ENCODE peak calls at places on chromosomes 3 and 15, in four cellular contexts. One of them, this sample, is unnamed.

GRCh38 chr3:43769471-43770425 is 79.0 kb downstream of the ABHD5 start:
- DNase-seq in K562: peak
- DNase-seq in GM12878: peak
- DNase-seq in H1: peak
- DNase-seq in this sample: peak

GRCh38 chr3:46208167-46208704 is at the start of gene CCR1:
- DNase-seq in K562: peak
- DNase-seq in GM12878: peak
- DNase-seq in H1: peak
- DNase-seq in this sample: peak

GRCh38 chr3:158659454-158660237 is 12.8 kb downstream of the LXN start:
- DNase-seq in K562: peak
- DNase-seq in GM12878: no peak
- DNase-seq in H1: peak
- DNase-seq in this sample: peak

GRCh38 chr3:13644341-13645082 is 95.6 kb downstream of the FBLN2 start:
- DNase-seq in K562: no peak
- DNase-seq in GM12878: no peak
- DNase-seq in H1: no peak
- DNase-seq in this sample: no peak

GRCh38 chr15:79028411-79028964 is 62.1 kb downstream of the RASGRF1 start:
- DNase-seq in K562: peak
- DNase-seq in GM12878: no peak
- DNase-seq in H1: peak
- DNase-seq in this sample: peak

GRCh38 chr15:58065445-58066041 is at the start of gene ALDH1A2:
- DNase-seq in K562: peak
- DNase-seq in GM12878: no peak
- DNase-seq in H1: peak
- DNase-seq in this sample: no peak

GRCh38 chr3:174397848-174398247 is 461.3 kb upstream of the NAALADL2 start:
- DNase-seq in K562: no peak
- DNase-seq in GM12878: no peak
- DNase-seq in H1: no peak
- DNase-seq in this sample: peak

GRCh38 chr15:101313041-101313761 is 18.2 kb upstream of the SNRPA1 start:
- DNase-seq in K562: no peak
- DNase-seq in GM12878: no peak
- DNase-seq in H1: no peak
- DNase-seq in this sample: no peak

GRCh38 chr3:130576571-130577266 is 59.7 kb downstream of the COL6A6 start:
- DNase-seq in K562: no peak
- DNase-seq in GM12878: no peak
- DNase-seq in H1: no peak
- DNase-seq in this sample: no peak

GRCh38 chr3:69251078-69251805 is 128.8 kb upstream of the LMOD3 start:
- DNase-seq in K562: no peak
- DNase-seq in GM12878: no peak
- DNase-seq in H1: no peak
- DNase-seq in this sample: no peak

GRCh38 chr3:71060536-71060935 is 523.0 kb downstream of the FOXP1 start:
- DNase-seq in K562: no peak
- DNase-seq in GM12878: no peak
- DNase-seq in H1: no peak
- DNase-seq in this sample: peak

GRCh38 chr3:71056327-71056726 is 527.2 kb downstream of the FOXP1 start:
- DNase-seq in K562: no peak
- DNase-seq in GM12878: no peak
- DNase-seq in H1: no peak
- DNase-seq in this sample: no peak

GRCh38 chr3:71055602-71056001 is 527.9 kb downstream of the FOXP1 start:
- DNase-seq in K562: no peak
- DNase-seq in GM12878: no peak
- DNase-seq in H1: no peak
- DNase-seq in this sample: no peak

GRCh38 chr3:71054312-71054711 is 529.2 kb downstream of the FOXP1 start:
- DNase-seq in K562: no peak
- DNase-seq in GM12878: no peak
- DNase-seq in H1: no peak
- DNase-seq in this sample: no peak

DNA sequence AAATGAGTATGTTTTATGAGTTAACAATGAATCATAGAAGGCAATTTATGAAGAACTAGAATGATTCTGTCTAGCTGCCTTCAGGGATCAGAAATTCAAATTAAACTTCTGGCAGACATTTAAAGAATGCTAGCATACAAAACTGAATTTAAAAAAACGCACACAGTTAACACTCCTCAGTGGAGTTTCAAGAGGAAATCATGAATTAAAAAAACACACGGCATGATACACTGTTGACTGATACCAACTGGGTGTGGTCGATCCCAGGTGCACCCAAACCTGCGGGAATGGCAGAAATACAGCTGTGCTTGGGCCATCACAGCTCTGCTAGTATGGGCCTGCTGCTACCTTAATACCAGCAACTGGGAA is 526.0 kb downstream of the FOXP1 start:
- DNase-seq in K562: no peak
- DNase-seq in GM12878: no peak
- DNase-seq in H1: no peak
- DNase-seq in this sample: no peak
- TF ChIP-seq CBX5 in K562: no peak
- TF ChIP-seq CBX5 in GM12878: no peak
- TF ChIP-seq CBX5 in H1: no peak
- TF ChIP-seq CBX5 in this sample: no peak

DNA sequence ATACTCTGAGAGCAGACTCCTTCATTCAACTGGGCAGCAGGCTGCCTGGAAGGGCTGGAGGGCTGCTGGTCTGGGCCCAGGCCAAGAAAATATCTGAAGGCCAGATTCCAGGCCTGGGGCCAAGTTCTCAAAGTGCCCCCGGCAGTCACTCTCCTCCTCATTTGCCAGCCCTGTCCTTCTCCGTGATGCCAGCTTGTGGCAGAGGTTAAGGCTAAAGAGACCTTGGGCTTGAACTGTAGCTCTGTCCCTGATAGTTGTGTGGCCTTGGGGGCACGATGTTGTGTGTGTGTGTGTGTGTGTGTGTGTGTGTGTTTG is 39.0 kb downstream of the FAM3D start:
- DNase-seq in K562: no peak
- DNase-seq in GM12878: no peak
- DNase-seq in H1: no peak
- DNase-seq in this sample: no peak
- TF ChIP-seq CBX5 in K562: no peak
- TF ChIP-seq CBX5 in GM12878: no peak
- TF ChIP-seq CBX5 in H1: no peak
- TF ChIP-seq CBX5 in this sample: no peak

GRCh38 chr15:51263726-51264125 is 74.7 kb downstream of the CYP19A1 start:
- DNase-seq in K562: no peak
- DNase-seq in GM12878: no peak
- DNase-seq in H1: no peak
- DNase-seq in this sample: no peak

GRCh38 chr15:51255533-51255932 is 82.9 kb downstream of the CYP19A1 start:
- DNase-seq in K562: no peak
- DNase-seq in GM12878: no peak
- DNase-seq in H1: no peak
- DNase-seq in this sample: no peak

GRCh38 chr15:51262468-51262867 is 75.9 kb downstream of the CYP19A1 start:
- DNase-seq in K562: no peak
- DNase-seq in GM12878: no peak
- DNase-seq in H1: no peak
- DNase-seq in this sample: no peak

GRCh38 chr15:51265037-51265555 is 73.3 kb downstream of the CYP19A1 start:
- DNase-seq in K562: no peak
- DNase-seq in GM12878: no peak
- DNase-seq in H1: no peak
- DNase-seq in this sample: no peak

DNA sequence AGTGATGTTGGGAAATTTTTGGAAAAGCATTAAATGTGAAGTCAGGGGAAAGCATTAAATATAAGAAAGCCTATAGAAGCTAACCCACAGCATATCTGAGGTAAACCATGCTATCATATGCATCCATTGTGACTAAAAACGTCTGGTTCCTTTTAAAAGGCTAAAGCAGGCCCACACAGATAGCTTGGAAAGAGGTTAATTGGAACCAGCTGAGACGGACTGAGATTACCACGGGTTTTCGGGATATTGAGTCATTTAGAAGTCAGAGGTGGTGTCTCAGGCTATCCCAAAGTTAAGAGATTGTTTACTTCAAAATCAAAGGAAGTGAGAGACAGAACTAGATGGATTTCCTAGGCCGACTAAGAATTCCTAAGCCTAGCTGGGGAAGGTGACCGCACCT is 78.1 kb downstream of the CYP19A1 start:
- DNase-seq in K562: no peak
- DNase-seq in GM12878: no peak
- DNase-seq in H1: no peak
- DNase-seq in this sample: no peak
- TF ChIP-seq CBX5 in K562: no peak
- TF ChIP-seq CBX5 in GM12878: no peak
- TF ChIP-seq CBX5 in H1: no peak
- TF ChIP-seq CBX5 in this sample: no peak

GRCh38 chr15:96088592-96088991 is 241.9 kb upstream of the NR2F2 start:
- DNase-seq in K562: no peak
- DNase-seq in GM12878: no peak
- DNase-seq in H1: no peak
- DNase-seq in this sample: no peak
- TF ChIP-seq CBX5 in K562: no peak
- TF ChIP-seq CBX5 in GM12878: no peak
- TF ChIP-seq CBX5 in H1: no peak
- TF ChIP-seq CBX5 in this sample: no peak

GRCh38 chr15:97009036-97009555 is 678.6 kb downstream of the NR2F2 start:
- DNase-seq in K562: no peak
- DNase-seq in GM12878: no peak
- DNase-seq in H1: no peak
- DNase-seq in this sample: no peak
- TF ChIP-seq CBX5 in K562: no peak
- TF ChIP-seq CBX5 in GM12878: no peak
- TF ChIP-seq CBX5 in H1: no peak
- TF ChIP-seq CBX5 in this sample: no peak

GRCh38 chr3:169094204-169094603 is 569.3 kb downstream of the MECOM start:
- DNase-seq in K562: no peak
- DNase-seq in GM12878: no peak
- DNase-seq in H1: no peak
- DNase-seq in this sample: no peak

GRCh38 chr3:169091196-169091595 is 572.3 kb downstream of the MECOM start:
- DNase-seq in K562: no peak
- DNase-seq in GM12878: no peak
- DNase-seq in H1: no peak
- DNase-seq in this sample: no peak

GRCh38 chr3:169085827-169086226 is 577.7 kb downstream of the MECOM start:
- DNase-seq in K562: no peak
- DNase-seq in GM12878: no peak
- DNase-seq in H1: no peak
- DNase-seq in this sample: no peak

GRCh38 chr3:169090559-169090958 is 573.0 kb downstream of the MECOM start:
- DNase-seq in K562: no peak
- DNase-seq in GM12878: no peak
- DNase-seq in H1: no peak
- DNase-seq in this sample: no peak
- TF ChIP-seq CBX5 in K562: no peak
- TF ChIP-seq CBX5 in GM12878: no peak
- TF ChIP-seq CBX5 in H1: no peak
- TF ChIP-seq CBX5 in this sample: no peak

GRCh38 chr3:155312781-155313180 is 19.3 kb upstream of the STRIT1 start:
- DNase-seq in K562: no peak
- DNase-seq in GM12878: no peak
- DNase-seq in H1: no peak
- DNase-seq in this sample: no peak

GRCh38 chr3:155307183-155307582 is 13.7 kb upstream of the STRIT1 start:
- DNase-seq in K562: no peak
- DNase-seq in GM12878: no peak
- DNase-seq in H1: no peak
- DNase-seq in this sample: no peak

GRCh38 chr3:155309581-155309980 is 16.1 kb upstream of the STRIT1 start:
- DNase-seq in K562: no peak
- DNase-seq in GM12878: no peak
- DNase-seq in H1: no peak
- DNase-seq in this sample: no peak

GRCh38 chr3:155304394-155304793 is 10.9 kb upstream of the STRIT1 start:
- DNase-seq in K562: no peak
- DNase-seq in GM12878: no peak
- DNase-seq in H1: no peak
- DNase-seq in this sample: peak

DNA sequence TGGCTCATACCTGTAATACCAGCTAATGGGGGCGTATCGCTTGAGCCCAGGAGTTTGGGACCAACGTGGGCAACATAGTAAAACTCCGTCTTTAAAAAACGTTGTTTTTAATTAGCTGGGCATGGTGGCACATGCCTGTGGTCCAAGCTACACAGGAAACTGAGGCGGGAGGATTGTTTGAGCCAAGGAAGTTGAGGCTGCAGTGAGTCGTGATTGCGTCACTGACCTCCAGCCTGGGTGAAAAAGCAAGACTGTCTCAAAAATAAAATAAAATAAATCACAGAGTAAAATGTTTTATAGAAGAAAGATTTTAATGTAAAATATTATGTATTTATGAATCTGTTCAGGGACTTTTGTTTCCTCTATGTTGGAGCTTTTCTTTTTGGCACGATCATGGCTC is 15.3 kb upstream of the STRIT1 start:
- DNase-seq in K562: no peak
- DNase-seq in GM12878: no peak
- DNase-seq in H1: no peak
- DNase-seq in this sample: no peak
- TF ChIP-seq CBX5 in K562: no peak
- TF ChIP-seq CBX5 in GM12878: no peak
- TF ChIP-seq CBX5 in H1: no peak
- TF ChIP-seq CBX5 in this sample: no peak

GRCh38 chr3:50524751-50525150 is 21.3 kb upstream of the CACNA2D2 start:
- DNase-seq in K562: no peak
- DNase-seq in GM12878: no peak
- DNase-seq in H1: no peak
- DNase-seq in this sample: no peak

GRCh38 chr3:50529996-50530706 is 26.7 kb upstream of the CACNA2D2 start:
- DNase-seq in K562: no peak
- DNase-seq in GM12878: no peak
- DNase-seq in H1: peak
- DNase-seq in this sample: no peak

GRCh38 chr3:50525191-50525590 is 21.8 kb upstream of the CACNA2D2 start:
- DNase-seq in K562: no peak
- DNase-seq in GM12878: no peak
- DNase-seq in H1: no peak
- DNase-seq in this sample: no peak

GRCh38 chr3:50523170-50523865 is 19.9 kb upstream of the CACNA2D2 start:
- DNase-seq in K562: no peak
- DNase-seq in GM12878: no peak
- DNase-seq in H1: no peak
- DNase-seq in this sample: no peak

DNA sequence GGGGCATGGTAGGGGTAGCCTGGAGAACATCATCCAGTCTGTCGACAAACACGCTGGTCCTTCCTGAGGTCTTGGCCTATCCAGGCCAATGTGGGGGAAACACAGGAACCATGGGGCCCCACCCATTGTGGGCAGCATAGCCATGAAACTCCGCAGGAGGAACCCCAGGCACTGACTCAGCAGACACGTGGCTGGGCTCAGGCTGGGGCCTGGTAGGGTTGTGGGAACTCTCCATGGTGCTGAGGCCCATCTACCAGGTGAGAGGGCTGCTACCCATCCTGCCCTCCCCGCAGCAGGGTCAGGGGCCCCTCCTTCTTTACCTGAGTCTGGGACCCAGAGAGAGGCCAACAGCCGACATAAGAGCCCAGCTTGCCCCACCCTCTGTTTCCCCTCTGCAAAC is 22.6 kb upstream of the CACNA2D2 start:
- DNase-seq in K562: peak
- DNase-seq in GM12878: no peak
- DNase-seq in H1: peak
- DNase-seq in this sample: peak
- TF ChIP-seq CBX5 in K562: no peak
- TF ChIP-seq CBX5 in GM12878: no peak
- TF ChIP-seq CBX5 in H1: no peak
- TF ChIP-seq CBX5 in this sample: no peak